ENCODE peak calls at places on chromosome 19, in eight cellular contexts. W, L, D, C, N, Z, E and Q are unnamed samples.

GRCh38 chr19:19482785-19483625 is 32.3 kb downstream of the TSSK6 start:
- DNase-seq in W (no peak), L (no peak), D (no peak), C (no peak), N (no peak), Z (peak; percentile 38), E (no peak), Q (no peak)

GRCh38 chr19:18340990-18341868 is 831 bp downstream of the PGPEP1 start:
- DNase-seq in W (peak; percentile 75), L (peak; percentile 78), D (no peak), C (peak; percentile 43), N (no peak), Z (peak; percentile 40), E (peak; percentile 39), Q (no peak)

GRCh38 chr19:36136975-36137686 is 2.7 kb upstream of the CAPNS1 start:
- DNase-seq in W (no peak), L (peak; percentile 80), D (no peak), C (peak; percentile 51), N (no peak), Z (no peak), E (no peak), Q (no peak)

GRCh38 chr19:29817316-29817715 is 5.5 kb downstream of the CCNE1 start:
- DNase-seq in W (no peak), L (no peak), D (no peak), C (peak; percentile 22), N (no peak), Z (no peak), E (no peak), Q (no peak)

GRCh38 chr19:3098515-3099346 is 4.6 kb downstream of the GNA11 start:
- DNase-seq in W (no peak), L (peak; percentile 59), D (no peak), C (peak; percentile 26), N (no peak), Z (no peak), E (no peak), Q (no peak)

GRCh38 chr19:5097959-5098623 is 129.2 kb downstream of the KDM4B start:
- DNase-seq in W (no peak), L (no peak), D (no peak), C (no peak), N (no peak), Z (no peak), E (no peak), Q (no peak)

GRCh38 chr19:28869459-28869858 is 343.5 kb downstream of the UQCRFS1 start:
- DNase-seq in W (no peak), L (no peak), D (no peak), C (no peak), N (no peak), Z (no peak), E (no peak), Q (no peak)

GRCh38 chr19:28878862-28879566 is 333.9 kb downstream of the UQCRFS1 start:
- DNase-seq in W (peak; percentile 81), L (peak; percentile 58), D (peak; percentile 34), C (peak; percentile 83), N (peak; percentile 15), Z (peak; percentile 82), E (peak; percentile 92), Q (peak; percentile 68)

GRCh38 chr19:52734340-52734892 is 428 bp downstream of the ZNF611 start:
- DNase-seq in W (peak; percentile 69), L (peak; percentile 15), D (no peak), C (peak; percentile 9), N (no peak), Z (peak; percentile 46), E (peak; percentile 59), Q (peak; percentile 11)

GRCh38 chr19:32863301-32863700 is 6.3 kb downstream of the SLC7A9 start:
- DNase-seq in W (no peak), L (no peak), D (no peak), C (no peak), N (no peak), Z (no peak), E (no peak), Q (no peak)

GRCh38 chr19:10861118-10861651 is 10.2 kb upstream of the CARM1 start:
- DNase-seq in W (peak; percentile 88), L (peak; percentile 45), D (no peak), C (peak; percentile 45), N (no peak), Z (peak; percentile 33), E (peak; percentile 45), Q (peak; percentile 44)

GRCh38 chr19:32814624-32815023 is 54.9 kb downstream of the SLC7A9 start:
- DNase-seq in W (no peak), L (no peak), D (no peak), C (no peak), N (no peak), Z (no peak), E (no peak), Q (no peak)

GRCh38 chr19:1665565-1666047 is 13.2 kb upstream of the TCF3 start:
- DNase-seq in W (no peak), L (peak; percentile 44), D (no peak), C (no peak), N (no peak), Z (no peak), E (no peak), Q (no peak)

GRCh38 chr19:44777715-44778347 is at the start of gene CBLC:
- DNase-seq in W (peak; percentile 98), L (peak; percentile 92), D (no peak), C (no peak), N (no peak), Z (peak; percentile 71), E (peak; percentile 89), Q (no peak)

GRCh38 chr19:3478409-3479176 is 1.7 kb downstream of the SMIM24 start:
- DNase-seq in W (peak; percentile 56), L (no peak), D (no peak), C (no peak), N (no peak), Z (no peak), E (no peak), Q (no peak)

GRCh38 chr19:34288381-34288780 is 34.0 kb downstream of the GARRE1 start:
- DNase-seq in W (no peak), L (no peak), D (no peak), C (no peak), N (no peak), Z (no peak), E (no peak), Q (no peak)

GRCh38 chr19:55226788-55227187 is 1.8 kb downstream of the TMEM86B start:
- DNase-seq in W (no peak), L (no peak), D (no peak), C (no peak), N (no peak), Z (no peak), E (no peak), Q (no peak)

GRCh38 chr19:52963229-52963760 is 614 bp upstream of the ZNF816 start:
- DNase-seq in W (peak; percentile 76), L (peak; percentile 17), D (no peak), C (no peak), N (no peak), Z (peak; percentile 52), E (peak; percentile 61), Q (peak; percentile 18)

GRCh38 chr19:48443262-48443661 is 2.5 kb upstream of the GRWD1 start:
- DNase-seq in W (peak; percentile 66), L (no peak), D (no peak), C (no peak), N (no peak), Z (no peak), E (peak; percentile 26), Q (no peak)

GRCh38 chr19:5360003-5360820 is 19.6 kb upstream of the PTPRS start:
- DNase-seq in W (no peak), L (no peak), D (no peak), C (peak; percentile 27), N (no peak), Z (no peak), E (no peak), Q (no peak)

GRCh38 chr19:23071087-23071511 is 45.7 kb upstream of the ZNF730 start:
- DNase-seq in W (no peak), L (no peak), D (no peak), C (peak; percentile 35), N (no peak), Z (no peak), E (no peak), Q (no peak)

GRCh38 chr19:45098521-45099464 is 5.8 kb downstream of the PPP1R37 start:
- DNase-seq in W (peak; percentile 46), L (no peak), D (no peak), C (peak; percentile 65), N (no peak), Z (no peak), E (no peak), Q (no peak)

GRCh38 chr19:37594982-37595382 is 306 bp downstream of the ZNF540 start:
- DNase-seq in W (no peak), L (peak; percentile 66), D (peak; percentile 2), C (peak; percentile 67), N (peak; percentile 12), Z (peak; percentile 36), E (no peak), Q (no peak)

GRCh38 chr19:53881482-53882390 is at the start of gene PRKCG:
- DNase-seq in W (peak; percentile 85), L (peak; percentile 71), D (no peak), C (no peak), N (no peak), Z (peak; percentile 83), E (peak; percentile 87), Q (peak; percentile 47)

GRCh38 chr19:9622531-9622930 is 1.5 kb upstream of the ZNF561 start:
- DNase-seq in W (no peak), L (no peak), D (no peak), C (no peak), N (no peak), Z (no peak), E (no peak), Q (no peak)

GRCh38 chr19:23415561-23416191 is 20.4 kb upstream of the ZNF91 start:
- DNase-seq in W (peak; percentile 96), L (peak; percentile 86), D (no peak), C (peak; percentile 12), N (no peak), Z (peak; percentile 72), E (peak; percentile 94), Q (peak; percentile 61)

GRCh38 chr19:45758921-45759320 is 10.1 kb downstream of the SIX5 start:
- DNase-seq in W (no peak), L (no peak), D (no peak), C (no peak), N (no peak), Z (no peak), E (no peak), Q (no peak)

GRCh38 chr19:13154911-13155471 is 4.8 kb downstream of the IER2 start:
- DNase-seq in W (peak; percentile 94), L (peak; percentile 92), D (no peak), C (peak; percentile 79), N (peak; percentile 66), Z (peak; percentile 65), E (peak; percentile 90), Q (peak; percentile 50)
- TF ChIP-seq CTCF in W (peak; percentile 70), L (peak; percentile 21), D (peak; percentile 32), C (peak; percentile 38), N (peak; percentile 65), Z (no peak), E (peak; percentile 54), Q (peak; percentile 41)

GRCh38 chr19:13093407-13094284 is 9.0 kb downstream of the LYL1 start:
- DNase-seq in W (peak; percentile 94), L (peak; percentile 86), D (peak; percentile 60), C (peak; percentile 90), N (peak; percentile 56), Z (peak; percentile 84), E (peak; percentile 85), Q (peak; percentile 81)
- TF ChIP-seq CTCF in W (peak; percentile 97), L (peak; percentile 96), D (peak; percentile 89), C (peak; percentile 86), N (peak; percentile 94), Z (peak; percentile 95), E (peak; percentile 91), Q (peak; percentile 97)

GRCh38 chr19:21256722-21257121 is 72.5 kb downstream of the ZNF708 start:
- DNase-seq in W (peak; percentile 50), L (no peak), D (no peak), C (peak; percentile 7), N (no peak), Z (no peak), E (peak; percentile 32), Q (no peak)
- TF ChIP-seq CTCF in W (peak; percentile 68), L (no peak), D (peak; percentile 7), C (peak; percentile 6), N (peak; percentile 13), Z (no peak), E (peak; percentile 39), Q (no peak)

GRCh38 chr19:39351537-39352037 is 9.4 kb downstream of the SAMD4B start:
- DNase-seq in W (no peak), L (no peak), D (no peak), C (peak; percentile 8), N (peak; percentile 70), Z (no peak), E (no peak), Q (no peak)
- TF ChIP-seq CTCF in W (no peak), L (no peak), D (no peak), C (no peak), N (peak; percentile 37), Z (no peak), E (no peak), Q (no peak)